ENCODE peak calls at places on chromosomes 13 and 19, in ten cellular contexts. One of them, this sample, is unnamed.

GRCh38 chr13:95676100-95676774 is 702 bp upstream of the DNAJC3 start:
- DNase-seq in effector memory CD8-positive, alpha-beta T cell: peak
- DNase-seq in NCI-H446: no peak
- DNase-seq in osteoblast: peak
- DNase-seq in upper lobe of left lung: peak
- DNase-seq in NCI-H526: peak
- DNase-seq in ureter: no peak
- DNase-seq in pons: peak
- DNase-seq in iris pigment epithelial cell: peak
- DNase-seq in KBM-7: peak
- DNase-seq in this sample: no peak

GRCh38 chr13:107713314-107713713 is 502.0 kb downstream of the LIG4 start:
- DNase-seq in effector memory CD8-positive, alpha-beta T cell: no peak
- DNase-seq in NCI-H446: no peak
- DNase-seq in osteoblast: no peak
- DNase-seq in upper lobe of left lung: no peak
- DNase-seq in NCI-H526: no peak
- DNase-seq in ureter: no peak
- DNase-seq in pons: no peak
- DNase-seq in iris pigment epithelial cell: no peak
- DNase-seq in KBM-7: no peak
- DNase-seq in this sample: no peak

GRCh38 chr13:99956473-99957349 is 14.9 kb downstream of the ZIC5 start:
- DNase-seq in effector memory CD8-positive, alpha-beta T cell: no peak
- DNase-seq in NCI-H446: no peak
- DNase-seq in osteoblast: peak
- DNase-seq in upper lobe of left lung: no peak
- DNase-seq in NCI-H526: peak
- DNase-seq in ureter: no peak
- DNase-seq in pons: no peak
- DNase-seq in iris pigment epithelial cell: no peak
- DNase-seq in KBM-7: no peak
- DNase-seq in this sample: peak

GRCh38 chr19:55504252-55504603 is 16.0 kb downstream of the SSC5D start:
- DNase-seq in effector memory CD8-positive, alpha-beta T cell: no peak
- DNase-seq in NCI-H446: no peak
- DNase-seq in osteoblast: no peak
- DNase-seq in upper lobe of left lung: no peak
- DNase-seq in NCI-H526: no peak
- DNase-seq in ureter: no peak
- DNase-seq in pons: no peak
- DNase-seq in iris pigment epithelial cell: no peak
- DNase-seq in KBM-7: no peak
- DNase-seq in this sample: no peak

GRCh38 chr13:107370036-107370785 is 802.3 kb upstream of the ARGLU1 start:
- DNase-seq in effector memory CD8-positive, alpha-beta T cell: no peak
- DNase-seq in NCI-H446: no peak
- DNase-seq in osteoblast: no peak
- DNase-seq in upper lobe of left lung: no peak
- DNase-seq in NCI-H526: no peak
- DNase-seq in ureter: no peak
- DNase-seq in pons: no peak
- DNase-seq in iris pigment epithelial cell: peak
- DNase-seq in KBM-7: no peak
- DNase-seq in this sample: no peak

GRCh38 chr13:39405107-39405506 is 197.9 kb downstream of the LHFPL6 start:
- DNase-seq in effector memory CD8-positive, alpha-beta T cell: no peak
- DNase-seq in NCI-H446: no peak
- DNase-seq in osteoblast: peak
- DNase-seq in upper lobe of left lung: no peak
- DNase-seq in NCI-H526: peak
- DNase-seq in ureter: no peak
- DNase-seq in pons: no peak
- DNase-seq in iris pigment epithelial cell: peak
- DNase-seq in KBM-7: no peak
- DNase-seq in this sample: no peak

GRCh38 chr13:78129850-78130249 is 211.2 kb upstream of the EDNRB start:
- DNase-seq in effector memory CD8-positive, alpha-beta T cell: no peak
- DNase-seq in NCI-H446: no peak
- DNase-seq in osteoblast: no peak
- DNase-seq in upper lobe of left lung: no peak
- DNase-seq in NCI-H526: peak
- DNase-seq in ureter: no peak
- DNase-seq in pons: no peak
- DNase-seq in iris pigment epithelial cell: no peak
- DNase-seq in KBM-7: no peak
- DNase-seq in this sample: no peak

GRCh38 chr13:44843403-44843802 is 145.9 kb downstream of the NUFIP1 start:
- DNase-seq in effector memory CD8-positive, alpha-beta T cell: no peak
- DNase-seq in NCI-H446: no peak
- DNase-seq in osteoblast: peak
- DNase-seq in upper lobe of left lung: no peak
- DNase-seq in NCI-H526: no peak
- DNase-seq in ureter: no peak
- DNase-seq in pons: no peak
- DNase-seq in iris pigment epithelial cell: peak
- DNase-seq in KBM-7: no peak
- DNase-seq in this sample: no peak

GRCh38 chr19:17770613-17771012 is 19.3 kb downstream of the FCHO1 start:
- DNase-seq in effector memory CD8-positive, alpha-beta T cell: no peak
- DNase-seq in NCI-H446: no peak
- DNase-seq in osteoblast: no peak
- DNase-seq in upper lobe of left lung: no peak
- DNase-seq in NCI-H526: no peak
- DNase-seq in ureter: no peak
- DNase-seq in pons: no peak
- DNase-seq in iris pigment epithelial cell: no peak
- DNase-seq in KBM-7: no peak
- DNase-seq in this sample: no peak

GRCh38 chr19:45443462-45444317 is 20.0 kb upstream of the ERCC1 start:
- DNase-seq in effector memory CD8-positive, alpha-beta T cell: peak
- DNase-seq in NCI-H446: peak
- DNase-seq in osteoblast: peak
- DNase-seq in upper lobe of left lung: peak
- DNase-seq in NCI-H526: peak
- DNase-seq in ureter: peak
- DNase-seq in pons: no peak
- DNase-seq in iris pigment epithelial cell: peak
- DNase-seq in KBM-7: peak
- DNase-seq in this sample: peak

GRCh38 chr19:51016798-51017683 is 2.5 kb downstream of the KLK10 start:
- DNase-seq in effector memory CD8-positive, alpha-beta T cell: no peak
- DNase-seq in NCI-H446: peak
- DNase-seq in osteoblast: peak
- DNase-seq in upper lobe of left lung: peak
- DNase-seq in NCI-H526: peak
- DNase-seq in ureter: peak
- DNase-seq in pons: peak
- DNase-seq in iris pigment epithelial cell: peak
- DNase-seq in KBM-7: peak
- DNase-seq in this sample: no peak

GRCh38 chr13:76783798-76784197 is 102.4 kb downstream of the KCTD12 start:
- DNase-seq in effector memory CD8-positive, alpha-beta T cell: no peak
- DNase-seq in NCI-H446: no peak
- DNase-seq in osteoblast: no peak
- DNase-seq in upper lobe of left lung: no peak
- DNase-seq in NCI-H526: no peak
- DNase-seq in ureter: no peak
- DNase-seq in pons: no peak
- DNase-seq in iris pigment epithelial cell: no peak
- DNase-seq in KBM-7: no peak
- DNase-seq in this sample: no peak

GRCh38 chr13:32857077-32857476 is 159.1 kb upstream of the KL start:
- DNase-seq in effector memory CD8-positive, alpha-beta T cell: no peak
- DNase-seq in NCI-H446: no peak
- DNase-seq in osteoblast: no peak
- DNase-seq in upper lobe of left lung: no peak
- DNase-seq in NCI-H526: no peak
- DNase-seq in ureter: no peak
- DNase-seq in pons: no peak
- DNase-seq in iris pigment epithelial cell: no peak
- DNase-seq in KBM-7: no peak
- DNase-seq in this sample: no peak

GRCh38 chr19:49084206-49085019 is 838 bp upstream of the SNRNP70 start:
- DNase-seq in effector memory CD8-positive, alpha-beta T cell: no peak
- DNase-seq in NCI-H446: no peak
- DNase-seq in osteoblast: peak
- DNase-seq in upper lobe of left lung: no peak
- DNase-seq in NCI-H526: no peak
- DNase-seq in ureter: no peak
- DNase-seq in pons: no peak
- DNase-seq in iris pigment epithelial cell: no peak
- DNase-seq in KBM-7: no peak
- DNase-seq in this sample: no peak

GRCh38 chr19:8262431-8262830 is 45.7 kb downstream of the CD320 start:
- DNase-seq in effector memory CD8-positive, alpha-beta T cell: no peak
- DNase-seq in NCI-H446: no peak
- DNase-seq in osteoblast: peak
- DNase-seq in upper lobe of left lung: no peak
- DNase-seq in NCI-H526: no peak
- DNase-seq in ureter: peak
- DNase-seq in pons: no peak
- DNase-seq in iris pigment epithelial cell: no peak
- DNase-seq in KBM-7: no peak
- DNase-seq in this sample: no peak

GRCh38 chr19:13262450-13262849 is 112.2 kb downstream of the IER2 start:
- DNase-seq in effector memory CD8-positive, alpha-beta T cell: peak
- DNase-seq in NCI-H446: peak
- DNase-seq in osteoblast: peak
- DNase-seq in upper lobe of left lung: no peak
- DNase-seq in NCI-H526: peak
- DNase-seq in ureter: no peak
- DNase-seq in pons: peak
- DNase-seq in iris pigment epithelial cell: peak
- DNase-seq in KBM-7: peak
- DNase-seq in this sample: no peak

GRCh38 chr13:79547211-79547610 is 66.3 kb downstream of the NDFIP2 start:
- DNase-seq in effector memory CD8-positive, alpha-beta T cell: no peak
- DNase-seq in NCI-H446: no peak
- DNase-seq in osteoblast: no peak
- DNase-seq in upper lobe of left lung: no peak
- DNase-seq in NCI-H526: no peak
- DNase-seq in ureter: no peak
- DNase-seq in pons: no peak
- DNase-seq in iris pigment epithelial cell: no peak
- DNase-seq in KBM-7: no peak
- DNase-seq in this sample: no peak

GRCh38 chr13:38564751-38565150 is 122.1 kb upstream of the FREM2 start:
- DNase-seq in effector memory CD8-positive, alpha-beta T cell: no peak
- DNase-seq in NCI-H446: no peak
- DNase-seq in osteoblast: no peak
- DNase-seq in upper lobe of left lung: no peak
- DNase-seq in NCI-H526: peak
- DNase-seq in ureter: no peak
- DNase-seq in pons: peak
- DNase-seq in iris pigment epithelial cell: no peak
- DNase-seq in KBM-7: no peak
- DNase-seq in this sample: no peak

GRCh38 chr13:90105881-90106496 is 1241.5 kb upstream of the MIR17HG start:
- DNase-seq in effector memory CD8-positive, alpha-beta T cell: no peak
- DNase-seq in NCI-H446: no peak
- DNase-seq in osteoblast: no peak
- DNase-seq in upper lobe of left lung: no peak
- DNase-seq in NCI-H526: no peak
- DNase-seq in ureter: no peak
- DNase-seq in pons: no peak
- DNase-seq in iris pigment epithelial cell: peak
- DNase-seq in KBM-7: no peak
- DNase-seq in this sample: no peak

GRCh38 chr19:6088677-6089063 is 21.6 kb downstream of the RFX2 start:
- DNase-seq in effector memory CD8-positive, alpha-beta T cell: no peak
- DNase-seq in NCI-H446: no peak
- DNase-seq in osteoblast: no peak
- DNase-seq in upper lobe of left lung: no peak
- DNase-seq in NCI-H526: no peak
- DNase-seq in ureter: no peak
- DNase-seq in pons: no peak
- DNase-seq in iris pigment epithelial cell: peak
- DNase-seq in KBM-7: no peak
- DNase-seq in this sample: no peak

GRCh38 chr19:52638601-52639000 is 446 bp upstream of the ZNF83 start:
- DNase-seq in effector memory CD8-positive, alpha-beta T cell: no peak
- DNase-seq in NCI-H446: no peak
- DNase-seq in osteoblast: peak
- DNase-seq in upper lobe of left lung: no peak
- DNase-seq in NCI-H526: peak
- DNase-seq in ureter: no peak
- DNase-seq in pons: no peak
- DNase-seq in iris pigment epithelial cell: peak
- DNase-seq in KBM-7: no peak
- DNase-seq in this sample: no peak

GRCh38 chr13:74132768-74133656 is 1.2 kb downstream of the KLF12 start:
- DNase-seq in effector memory CD8-positive, alpha-beta T cell: peak
- DNase-seq in NCI-H446: no peak
- DNase-seq in osteoblast: peak
- DNase-seq in upper lobe of left lung: peak
- DNase-seq in NCI-H526: peak
- DNase-seq in ureter: peak
- DNase-seq in pons: peak
- DNase-seq in iris pigment epithelial cell: peak
- DNase-seq in KBM-7: no peak
- DNase-seq in this sample: peak

GRCh38 chr19:42150353-42150752 is 18.1 kb upstream of the POU2F2 start:
- DNase-seq in effector memory CD8-positive, alpha-beta T cell: no peak
- DNase-seq in NCI-H446: no peak
- DNase-seq in osteoblast: peak
- DNase-seq in upper lobe of left lung: no peak
- DNase-seq in NCI-H526: no peak
- DNase-seq in ureter: no peak
- DNase-seq in pons: no peak
- DNase-seq in iris pigment epithelial cell: no peak
- DNase-seq in KBM-7: no peak
- DNase-seq in this sample: no peak

GRCh38 chr13:45328661-45329105 is 12.3 kb downstream of the TPT1 start:
- DNase-seq in effector memory CD8-positive, alpha-beta T cell: no peak
- DNase-seq in NCI-H446: no peak
- DNase-seq in osteoblast: peak
- DNase-seq in upper lobe of left lung: no peak
- DNase-seq in NCI-H526: no peak
- DNase-seq in ureter: no peak
- DNase-seq in pons: no peak
- DNase-seq in iris pigment epithelial cell: peak
- DNase-seq in KBM-7: no peak
- DNase-seq in this sample: no peak

GRCh38 chr19:50319156-50319555 is 10.0 kb downstream of the KCNC3 start:
- DNase-seq in effector memory CD8-positive, alpha-beta T cell: no peak
- DNase-seq in NCI-H446: no peak
- DNase-seq in osteoblast: no peak
- DNase-seq in upper lobe of left lung: no peak
- DNase-seq in NCI-H526: no peak
- DNase-seq in ureter: no peak
- DNase-seq in pons: no peak
- DNase-seq in iris pigment epithelial cell: no peak
- DNase-seq in KBM-7: no peak
- DNase-seq in this sample: no peak

GRCh38 chr19:5667751-5668271 is 12.5 kb downstream of the MICOS13 start:
- DNase-seq in effector memory CD8-positive, alpha-beta T cell: no peak
- DNase-seq in NCI-H446: no peak
- DNase-seq in osteoblast: no peak
- DNase-seq in upper lobe of left lung: no peak
- DNase-seq in NCI-H526: peak
- DNase-seq in ureter: no peak
- DNase-seq in pons: no peak
- DNase-seq in iris pigment epithelial cell: no peak
- DNase-seq in KBM-7: no peak
- DNase-seq in this sample: no peak

GRCh38 chr19:55642153-55643002 is 1.1 kb upstream of the ZNF581 start:
- DNase-seq in effector memory CD8-positive, alpha-beta T cell: no peak
- DNase-seq in NCI-H446: no peak
- DNase-seq in osteoblast: peak
- DNase-seq in upper lobe of left lung: no peak
- DNase-seq in NCI-H526: peak
- DNase-seq in ureter: no peak
- DNase-seq in pons: no peak
- DNase-seq in iris pigment epithelial cell: peak
- DNase-seq in KBM-7: no peak
- DNase-seq in this sample: no peak

GRCh38 chr13:26026211-26026610 is 25.6 kb downstream of the SHISA2 start:
- DNase-seq in effector memory CD8-positive, alpha-beta T cell: no peak
- DNase-seq in NCI-H446: no peak
- DNase-seq in osteoblast: no peak
- DNase-seq in upper lobe of left lung: no peak
- DNase-seq in NCI-H526: no peak
- DNase-seq in ureter: no peak
- DNase-seq in pons: no peak
- DNase-seq in iris pigment epithelial cell: no peak
- DNase-seq in KBM-7: no peak
- DNase-seq in this sample: no peak